ENCODE peak calls at places on chromosome 14, in four cellular contexts. One of them, this sample, is unnamed.

GRCh38 chr14:102811254-102811963 is 34.2 kb downstream of the TRAF3 start:
- DNase-seq in Peyer's patch: no peak
- DNase-seq in lower lobe of right lung: no peak
- DNase-seq in IMR-90: no peak
- DNase-seq in this sample: no peak

GRCh38 chr14:34713681-34714319 is 593 bp downstream of the CFL2 start:
- DNase-seq in Peyer's patch: peak
- DNase-seq in lower lobe of right lung: peak
- DNase-seq in IMR-90: peak
- DNase-seq in this sample: peak

GRCh38 chr14:53946404-53947400 is 9.9 kb downstream of the BMP4 start:
- DNase-seq in Peyer's patch: no peak
- DNase-seq in lower lobe of right lung: no peak
- DNase-seq in IMR-90: no peak
- DNase-seq in this sample: no peak

GRCh38 chr14:103700753-103701490 is 14.3 kb downstream of the XRCC3 start:
- DNase-seq in Peyer's patch: no peak
- DNase-seq in lower lobe of right lung: no peak
- DNase-seq in IMR-90: no peak
- DNase-seq in this sample: no peak

GRCh38 chr14:91228112-91229004 is 16.1 kb downstream of the GPR68 start:
- DNase-seq in Peyer's patch: peak
- DNase-seq in lower lobe of right lung: no peak
- DNase-seq in IMR-90: peak
- DNase-seq in this sample: peak

GRCh38 chr14:66939409-66939808 is 249.8 kb upstream of the GARIN2 start:
- DNase-seq in Peyer's patch: no peak
- DNase-seq in lower lobe of right lung: no peak
- DNase-seq in IMR-90: no peak
- DNase-seq in this sample: no peak

GRCh38 chr14:85300119-85300518 is 229.8 kb upstream of the FLRT2 start:
- DNase-seq in Peyer's patch: no peak
- DNase-seq in lower lobe of right lung: no peak
- DNase-seq in IMR-90: no peak
- DNase-seq in this sample: no peak

GRCh38 chr14:92603309-92604257 is 90.0 kb downstream of the RIN3 start:
- DNase-seq in Peyer's patch: no peak
- DNase-seq in lower lobe of right lung: peak
- DNase-seq in IMR-90: peak
- DNase-seq in this sample: no peak

GRCh38 chr14:68616255-68616902 is 176.5 kb downstream of the ZFP36L1 start:
- DNase-seq in Peyer's patch: no peak
- DNase-seq in lower lobe of right lung: no peak
- DNase-seq in IMR-90: peak
- DNase-seq in this sample: peak

GRCh38 chr14:74579447-74580274 is 32.4 kb downstream of the LTBP2 start:
- DNase-seq in Peyer's patch: no peak
- DNase-seq in lower lobe of right lung: no peak
- DNase-seq in IMR-90: peak
- DNase-seq in this sample: peak

GRCh38 chr14:96363751-96364336 is 518 bp downstream of the GSKIP start:
- DNase-seq in Peyer's patch: peak
- DNase-seq in lower lobe of right lung: peak
- DNase-seq in IMR-90: peak
- DNase-seq in this sample: peak

GRCh38 chr14:24818054-24818822 is 184.2 kb upstream of the GZMB start:
- DNase-seq in Peyer's patch: no peak
- DNase-seq in lower lobe of right lung: no peak
- DNase-seq in IMR-90: no peak
- DNase-seq in this sample: no peak

GRCh38 chr14:96091149-96091693 is 52.1 kb downstream of the C14orf132 start:
- DNase-seq in Peyer's patch: no peak
- DNase-seq in lower lobe of right lung: no peak
- DNase-seq in IMR-90: no peak
- DNase-seq in this sample: no peak

GRCh38 chr14:89540830-89541470 is 123.9 kb upstream of the FOXN3 start:
- DNase-seq in Peyer's patch: no peak
- DNase-seq in lower lobe of right lung: no peak
- DNase-seq in IMR-90: peak
- DNase-seq in this sample: no peak

GRCh38 chr14:49880267-49881064 is 12.4 kb upstream of the ARF6 start:
- DNase-seq in Peyer's patch: no peak
- DNase-seq in lower lobe of right lung: no peak
- DNase-seq in IMR-90: no peak
- DNase-seq in this sample: no peak

GRCh38 chr14:79278798-79279644 is 932.3 kb downstream of the DIO2 start:
- DNase-seq in Peyer's patch: peak
- DNase-seq in lower lobe of right lung: peak
- DNase-seq in IMR-90: peak
- DNase-seq in this sample: no peak

GRCh38 chr14:104295681-104296387 is 157.4 kb downstream of the KIF26A start:
- DNase-seq in Peyer's patch: no peak
- DNase-seq in lower lobe of right lung: peak
- DNase-seq in IMR-90: no peak
- DNase-seq in this sample: no peak

GRCh38 chr14:56199976-56200577 is 81.9 kb downstream of the PELI2 start:
- DNase-seq in Peyer's patch: no peak
- DNase-seq in lower lobe of right lung: no peak
- DNase-seq in IMR-90: peak
- DNase-seq in this sample: no peak

GRCh38 chr14:22452330-22452729 is 136.7 kb downstream of the DAD1 start:
- DNase-seq in Peyer's patch: no peak
- DNase-seq in lower lobe of right lung: no peak
- DNase-seq in IMR-90: no peak
- DNase-seq in this sample: no peak

GRCh38 chr14:100215330-100215885 is 23.5 kb upstream of the YY1 start:
- DNase-seq in Peyer's patch: no peak
- DNase-seq in lower lobe of right lung: no peak
- DNase-seq in IMR-90: no peak
- DNase-seq in this sample: no peak

GRCh38 chr14:65434216-65434850 is 21.8 kb downstream of the FUT8 start:
- DNase-seq in Peyer's patch: no peak
- DNase-seq in lower lobe of right lung: no peak
- DNase-seq in IMR-90: no peak
- DNase-seq in this sample: no peak

GRCh38 chr14:30252800-30253425 is 306.0 kb upstream of the G2E3 start:
- DNase-seq in Peyer's patch: no peak
- DNase-seq in lower lobe of right lung: no peak
- DNase-seq in IMR-90: peak
- DNase-seq in this sample: no peak

GRCh38 chr14:87967496-87967895 is 25.5 kb downstream of the GALC start:
- DNase-seq in Peyer's patch: no peak
- DNase-seq in lower lobe of right lung: no peak
- DNase-seq in IMR-90: no peak
- DNase-seq in this sample: no peak

GRCh38 chr14:68297871-68298468 is 478.4 kb downstream of the RAD51B start:
- DNase-seq in Peyer's patch: no peak
- DNase-seq in lower lobe of right lung: no peak
- DNase-seq in IMR-90: peak
- DNase-seq in this sample: no peak

GRCh38 chr14:52706286-52706685 is 714 bp upstream of the PSMC6 start:
- DNase-seq in Peyer's patch: no peak
- DNase-seq in lower lobe of right lung: no peak
- DNase-seq in IMR-90: peak
- DNase-seq in this sample: no peak

GRCh38 chr14:29265852-29266251 is 499.3 kb downstream of the FOXG1 start:
- DNase-seq in Peyer's patch: no peak
- DNase-seq in lower lobe of right lung: no peak
- DNase-seq in IMR-90: no peak
- DNase-seq in this sample: no peak

GRCh38 chr14:55129086-55129427 is at the start of gene LGALS3:
- DNase-seq in Peyer's patch: peak
- DNase-seq in lower lobe of right lung: peak
- DNase-seq in IMR-90: peak
- DNase-seq in this sample: peak

GRCh38 chr14:92687681-92688433 is 60.6 kb downstream of the LGMN start:
- DNase-seq in Peyer's patch: no peak
- DNase-seq in lower lobe of right lung: peak
- DNase-seq in IMR-90: no peak
- DNase-seq in this sample: no peak

GRCh38 chr14:38047518-38047917 is 160.2 kb upstream of the SSTR1 start:
- DNase-seq in Peyer's patch: no peak
- DNase-seq in lower lobe of right lung: no peak
- DNase-seq in IMR-90: no peak
- DNase-seq in this sample: no peak

GRCh38 chr14:104085032-104085888 is at the start of gene ASPG:
- DNase-seq in Peyer's patch: no peak
- DNase-seq in lower lobe of right lung: peak
- DNase-seq in IMR-90: no peak
- DNase-seq in this sample: no peak

GRCh38 chr14:106023411-106023810 is 497.0 kb downstream of the TMEM121 start:
- DNase-seq in Peyer's patch: no peak
- DNase-seq in lower lobe of right lung: no peak
- DNase-seq in IMR-90: no peak
- DNase-seq in this sample: no peak
- H3K4me3 ChIP-seq in Peyer's patch: no peak
- H3K4me3 ChIP-seq in lower lobe of right lung: no peak
- H3K4me3 ChIP-seq in IMR-90: no peak
- H3K4me3 ChIP-seq in this sample: no peak

GRCh38 chr14:20477211-20477876 is 8.1 kb downstream of the PNP start:
- DNase-seq in Peyer's patch: peak
- DNase-seq in lower lobe of right lung: peak
- DNase-seq in IMR-90: peak
- DNase-seq in this sample: no peak
- H3K4me3 ChIP-seq in Peyer's patch: no peak
- H3K4me3 ChIP-seq in lower lobe of right lung: peak
- H3K4me3 ChIP-seq in IMR-90: no peak
- H3K4me3 ChIP-seq in this sample: no peak

GRCh38 chr14:73238262-73238852 is 1.1 kb downstream of the PAPLN start:
- DNase-seq in Peyer's patch: no peak
- DNase-seq in lower lobe of right lung: no peak
- DNase-seq in IMR-90: peak
- DNase-seq in this sample: peak
- H3K4me3 ChIP-seq in Peyer's patch: peak
- H3K4me3 ChIP-seq in lower lobe of right lung: peak
- H3K4me3 ChIP-seq in IMR-90: no peak
- H3K4me3 ChIP-seq in this sample: no peak

GRCh38 chr14:20332946-20333782 is at the start of gene CCNB1IP1:
- DNase-seq in Peyer's patch: peak
- DNase-seq in lower lobe of right lung: no peak
- DNase-seq in IMR-90: peak
- DNase-seq in this sample: peak
- H3K4me3 ChIP-seq in Peyer's patch: peak
- H3K4me3 ChIP-seq in lower lobe of right lung: peak
- H3K4me3 ChIP-seq in IMR-90: peak
- H3K4me3 ChIP-seq in this sample: peak

This sample was measured in PC-9.